ENCODE peak calls at places on chromosomes 5 and 9, in four cellular contexts. One of them, this sample, is unnamed.

GRCh38 chr5:15487228-15487627 is 12.8 kb upstream of the FBXL7 start:
- DNase-seq in A549: no peak
- DNase-seq in IMR-90: no peak
- DNase-seq in substantia nigra: no peak
- DNase-seq in this sample: no peak

GRCh38 chr9:77712533-77713130 is 64.5 kb upstream of the GNA14 start:
- DNase-seq in A549: peak
- DNase-seq in IMR-90: peak
- DNase-seq in substantia nigra: no peak
- DNase-seq in this sample: no peak

GRCh38 chr5:58261605-58262004 is 198.3 kb downstream of the PLK2 start:
- DNase-seq in A549: no peak
- DNase-seq in IMR-90: peak
- DNase-seq in substantia nigra: no peak
- DNase-seq in this sample: no peak

GRCh38 chr9:35029852-35030251 is 40.3 kb downstream of the DNAJB5 start:
- DNase-seq in A549: no peak
- DNase-seq in IMR-90: no peak
- DNase-seq in substantia nigra: no peak
- DNase-seq in this sample: no peak

GRCh38 chr5:38783011-38783551 is 62.7 kb upstream of the OSMR start:
- DNase-seq in A549: peak
- DNase-seq in IMR-90: peak
- DNase-seq in substantia nigra: no peak
- DNase-seq in this sample: no peak

GRCh38 chr5:51960617-51961115 is 577.4 kb downstream of the ISL1 start:
- DNase-seq in A549: peak
- DNase-seq in IMR-90: no peak
- DNase-seq in substantia nigra: no peak
- DNase-seq in this sample: no peak

GRCh38 chr9:16396389-16396788 is 474.1 kb downstream of the BNC2 start:
- DNase-seq in A549: no peak
- DNase-seq in IMR-90: peak
- DNase-seq in substantia nigra: no peak
- DNase-seq in this sample: no peak

GRCh38 chr9:126219717-126220116 is 106.9 kb upstream of the MVB12B start:
- DNase-seq in A549: no peak
- DNase-seq in IMR-90: no peak
- DNase-seq in substantia nigra: no peak
- DNase-seq in this sample: no peak

GRCh38 chr9:96884443-96884842 is 30.1 kb upstream of the ZNF782 start:
- DNase-seq in A549: peak
- DNase-seq in IMR-90: peak
- DNase-seq in substantia nigra: no peak
- DNase-seq in this sample: no peak

GRCh38 chr5:9468070-9468388 is 77.8 kb downstream of the SEMA5A start:
- DNase-seq in A549: no peak
- DNase-seq in IMR-90: peak
- DNase-seq in substantia nigra: no peak
- DNase-seq in this sample: no peak

GRCh38 chr9:27784999-27785713 is 211.9 kb upstream of the C9orf72 start:
- DNase-seq in A549: no peak
- DNase-seq in IMR-90: no peak
- DNase-seq in substantia nigra: no peak
- DNase-seq in this sample: no peak

GRCh38 chr5:95725937-95726810 is 5.0 kb upstream of the RHOBTB3 start:
- DNase-seq in A549: no peak
- DNase-seq in IMR-90: peak
- DNase-seq in substantia nigra: no peak
- DNase-seq in this sample: no peak

GRCh38 chr9:135073741-135074305 is 13.6 kb upstream of the OLFM1 start:
- DNase-seq in A549: no peak
- DNase-seq in IMR-90: no peak
- DNase-seq in substantia nigra: no peak
- DNase-seq in this sample: no peak

GRCh38 chr5:136020383-136021015 is 8.3 kb upstream of the TGFBI start:
- DNase-seq in A549: peak
- DNase-seq in IMR-90: peak
- DNase-seq in substantia nigra: no peak
- DNase-seq in this sample: no peak

GRCh38 chr5:138716456-138716924 is 36.7 kb upstream of the CTNNA1 start:
- DNase-seq in A549: peak
- DNase-seq in IMR-90: peak
- DNase-seq in substantia nigra: no peak
- DNase-seq in this sample: no peak

GRCh38 chr9:91315191-91315590 is 46.5 kb downstream of the AUH start:
- DNase-seq in A549: no peak
- DNase-seq in IMR-90: no peak
- DNase-seq in substantia nigra: no peak
- DNase-seq in this sample: no peak

GRCh38 chr5:41219655-41220269 is 6.4 kb upstream of the C6 start:
- DNase-seq in A549: no peak
- DNase-seq in IMR-90: no peak
- DNase-seq in substantia nigra: no peak
- DNase-seq in this sample: no peak

GRCh38 chr5:9212605-9213004 is 333.3 kb downstream of the SEMA5A start:
- DNase-seq in A549: no peak
- DNase-seq in IMR-90: peak
- DNase-seq in substantia nigra: no peak
- DNase-seq in this sample: no peak

GRCh38 chr9:3662671-3663070 is 136.9 kb upstream of the RFX3 start:
- DNase-seq in A549: no peak
- DNase-seq in IMR-90: peak
- DNase-seq in substantia nigra: no peak
- DNase-seq in this sample: no peak

GRCh38 chr9:93826209-93826608 is 128.9 kb downstream of the BARX1 start:
- DNase-seq in A549: peak
- DNase-seq in IMR-90: no peak
- DNase-seq in substantia nigra: no peak
- DNase-seq in this sample: peak

GRCh38 chr9:71638627-71639026 is 129.7 kb downstream of the CEMIP2 start:
- DNase-seq in A549: no peak
- DNase-seq in IMR-90: no peak
- DNase-seq in substantia nigra: no peak
- DNase-seq in this sample: no peak

GRCh38 chr5:172727551-172727950 is 43.4 kb downstream of the DUSP1 start:
- DNase-seq in A549: no peak
- DNase-seq in IMR-90: no peak
- DNase-seq in substantia nigra: no peak
- DNase-seq in this sample: no peak

GRCh38 chr9:71725590-71726338 is 42.5 kb downstream of the CEMIP2 start:
- DNase-seq in A549: peak
- DNase-seq in IMR-90: peak
- DNase-seq in substantia nigra: no peak
- DNase-seq in this sample: no peak

GRCh38 chr9:86534572-86535258 is 180.5 kb upstream of the TUT7 start:
- DNase-seq in A549: no peak
- DNase-seq in IMR-90: peak
- DNase-seq in substantia nigra: no peak
- DNase-seq in this sample: no peak

GRCh38 chr5:149837680-149838269 is 106.8 kb downstream of the PDE6A start:
- DNase-seq in A549: peak
- DNase-seq in IMR-90: peak
- DNase-seq in substantia nigra: no peak
- DNase-seq in this sample: no peak

GRCh38 chr9:114900937-114901802 is 29.2 kb downstream of the TNFSF8 start:
- DNase-seq in A549: no peak
- DNase-seq in IMR-90: peak
- DNase-seq in substantia nigra: no peak
- DNase-seq in this sample: no peak

GRCh38 chr9:137426018-137426681 is 3.0 kb downstream of the NOXA1 start:
- DNase-seq in A549: no peak
- DNase-seq in IMR-90: no peak
- DNase-seq in substantia nigra: no peak
- DNase-seq in this sample: no peak

GRCh38 chr5:1130218-1130946 is 18.5 kb upstream of the SLC12A7 start:
- DNase-seq in A549: no peak
- DNase-seq in IMR-90: no peak
- DNase-seq in substantia nigra: no peak
- DNase-seq in this sample: no peak

GRCh38 chr9:3740690-3741419 is 215.1 kb upstream of the RFX3 start:
- DNase-seq in A549: no peak
- DNase-seq in IMR-90: peak
- DNase-seq in substantia nigra: no peak
- DNase-seq in this sample: no peak

GRCh38 chr5:146073239-146073900 is 32.0 kb downstream of the PLAC8L1 start:
- DNase-seq in A549: no peak
- DNase-seq in IMR-90: no peak
- DNase-seq in substantia nigra: no peak
- DNase-seq in this sample: no peak

GRCh38 chr5:147452137-147452838 is 57.6 kb downstream of the DPYSL3 start:
- DNase-seq in A549: no peak
- DNase-seq in IMR-90: no peak
- DNase-seq in substantia nigra: no peak
- DNase-seq in this sample: no peak

GRCh38 chr9:119902611-119903010 is 533.4 kb upstream of the BRINP1 start:
- DNase-seq in A549: no peak
- DNase-seq in IMR-90: no peak
- DNase-seq in substantia nigra: no peak
- DNase-seq in this sample: no peak

GRCh38 chr9:104860280-104860679 is 67.7 kb downstream of the ABCA1 start:
- DNase-seq in A549: no peak
- DNase-seq in IMR-90: peak
- DNase-seq in substantia nigra: no peak
- DNase-seq in this sample: no peak

GRCh38 chr9:98854206-98854756 is 46.8 kb downstream of the GALNT12 start:
- DNase-seq in A549: no peak
- DNase-seq in IMR-90: peak
- DNase-seq in substantia nigra: no peak
- DNase-seq in this sample: no peak

GRCh38 chr9:98852463-98852735 is 44.9 kb downstream of the GALNT12 start:
- DNase-seq in A549: no peak
- DNase-seq in IMR-90: no peak
- DNase-seq in substantia nigra: no peak
- DNase-seq in this sample: no peak

GRCh38 chr9:98850851-98851729 is 43.6 kb downstream of the GALNT12 start:
- DNase-seq in A549: no peak
- DNase-seq in IMR-90: no peak
- DNase-seq in substantia nigra: no peak
- DNase-seq in this sample: no peak

GRCh38 chr9:98852961-98853360 is 45.5 kb downstream of the GALNT12 start:
- DNase-seq in A549: no peak
- DNase-seq in IMR-90: no peak
- DNase-seq in substantia nigra: no peak
- DNase-seq in this sample: no peak

GRCh38 chr9:98851730-98852462 is 44.4 kb downstream of the GALNT12 start:
- DNase-seq in A549: no peak
- DNase-seq in IMR-90: peak
- DNase-seq in substantia nigra: no peak
- DNase-seq in this sample: no peak
- H3K27ac ChIP-seq in A549: no peak
- H3K27ac ChIP-seq in IMR-90: peak
- H3K27ac ChIP-seq in substantia nigra: no peak
- H3K27ac ChIP-seq in this sample: no peak

GRCh38 chr9:124808246-124808956 is 31.5 kb downstream of the OLFML2A start:
- DNase-seq in A549: no peak
- DNase-seq in IMR-90: no peak
- DNase-seq in substantia nigra: no peak
- DNase-seq in this sample: no peak
- H3K27ac ChIP-seq in A549: no peak
- H3K27ac ChIP-seq in IMR-90: no peak
- H3K27ac ChIP-seq in substantia nigra: no peak
- H3K27ac ChIP-seq in this sample: no peak

DNA sequence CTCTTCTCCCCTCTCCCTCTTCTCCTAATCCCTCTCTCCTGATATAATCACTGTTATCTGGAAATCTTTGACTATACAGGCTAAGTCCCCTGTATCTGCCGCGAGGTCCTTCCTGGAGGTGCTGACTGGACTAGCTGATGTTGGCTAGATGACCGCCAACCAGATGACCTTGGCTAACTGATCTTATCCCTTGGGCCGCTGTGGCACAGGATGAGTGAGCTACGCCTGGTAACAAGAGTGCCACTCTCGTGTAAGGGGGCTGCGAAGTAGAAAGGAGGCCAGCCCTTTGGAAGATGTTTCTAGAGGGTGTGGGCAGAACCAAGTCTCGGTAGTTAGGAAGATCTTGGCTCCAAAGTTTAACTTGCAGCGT is 345 bp upstream of the PRRC1 start:
- DNase-seq in A549: no peak
- DNase-seq in IMR-90: peak
- DNase-seq in substantia nigra: no peak
- DNase-seq in this sample: no peak
- H3K27ac ChIP-seq in A549: peak
- H3K27ac ChIP-seq in IMR-90: peak
- H3K27ac ChIP-seq in substantia nigra: peak
- H3K27ac ChIP-seq in this sample: peak

GRCh38 chr5:56457887-56458451 is 224.8 kb upstream of the ANKRD55 start:
- DNase-seq in A549: no peak
- DNase-seq in IMR-90: peak
- DNase-seq in substantia nigra: no peak
- DNase-seq in this sample: no peak
- H3K27ac ChIP-seq in A549: no peak
- H3K27ac ChIP-seq in IMR-90: peak
- H3K27ac ChIP-seq in substantia nigra: no peak
- H3K27ac ChIP-seq in this sample: no peak

GRCh38 chr5:73896117-73896516 is 270.1 kb downstream of the ARHGEF28 start:
- DNase-seq in A549: no peak
- DNase-seq in IMR-90: no peak
- DNase-seq in substantia nigra: no peak
- DNase-seq in this sample: no peak
- H3K27ac ChIP-seq in A549: no peak
- H3K27ac ChIP-seq in IMR-90: no peak
- H3K27ac ChIP-seq in substantia nigra: no peak
- H3K27ac ChIP-seq in this sample: no peak